ENCODE peak calls at places on chromosomes 16 and 17, in five cellular contexts. One of them, this sample, is unnamed.

GRCh38 chr17:73943416-73943770 is 260.1 kb upstream of the RPL38 start:
- DNase-seq in IMR-90: no peak
- DNase-seq in psoas muscle: no peak
- DNase-seq in prostate gland: no peak
- DNase-seq in adrenal gland: no peak
- DNase-seq in this sample: no peak

GRCh38 chr16:10598157-10598556 is 17.8 kb upstream of the EMP2 start:
- DNase-seq in psoas muscle: no peak
- DNase-seq in adrenal gland: no peak
- DNase-seq in IMR-90: no peak
- DNase-seq in prostate gland: no peak
- DNase-seq in this sample: peak; percentile 77

GRCh38 chr17:81392909-81393654 is 2.2 kb upstream of the BAHCC1 start:
- DNase-seq in psoas muscle: peak; percentile 44
- DNase-seq in adrenal gland: no peak
- DNase-seq in IMR-90: no peak
- DNase-seq in prostate gland: no peak
- DNase-seq in this sample: no peak

GRCh38 chr17:48160177-48160967 is 52.8 kb downstream of the SNX11 start:
- DNase-seq in adrenal gland: no peak
- DNase-seq in prostate gland: no peak
- DNase-seq in psoas muscle: no peak
- DNase-seq in IMR-90: no peak
- DNase-seq in this sample: no peak

GRCh38 chr16:22648941-22649340 is 138.2 kb downstream of the NPIPB5 start:
- DNase-seq in adrenal gland: no peak
- DNase-seq in psoas muscle: no peak
- DNase-seq in IMR-90: no peak
- DNase-seq in prostate gland: no peak
- DNase-seq in this sample: no peak

GRCh38 chr16:23847938-23848337 is 12.2 kb downstream of the PRKCB start:
- DNase-seq in IMR-90: no peak
- DNase-seq in psoas muscle: no peak
- DNase-seq in prostate gland: no peak
- DNase-seq in adrenal gland: no peak
- DNase-seq in this sample: no peak

GRCh38 chr16:82672676-82673075 is 45.9 kb downstream of the CDH13 start:
- DNase-seq in prostate gland: no peak
- DNase-seq in psoas muscle: no peak
- DNase-seq in IMR-90: peak; percentile 17
- DNase-seq in adrenal gland: no peak
- DNase-seq in this sample: no peak

GRCh38 chr16:78669994-78670393 is 570.5 kb downstream of the WWOX start:
- DNase-seq in adrenal gland: peak; percentile 36
- DNase-seq in prostate gland: no peak
- DNase-seq in psoas muscle: peak; percentile 30
- DNase-seq in IMR-90: no peak
- DNase-seq in this sample: peak; percentile 60

GRCh38 chr17:64777413-64778101 is 115.5 kb upstream of the SMURF2 start:
- DNase-seq in IMR-90: no peak
- DNase-seq in adrenal gland: peak; percentile 52
- DNase-seq in prostate gland: no peak
- DNase-seq in psoas muscle: no peak
- DNase-seq in this sample: peak; percentile 80

GRCh38 chr17:3879591-3880417 is 13.0 kb downstream of the CAMKK1 start:
- DNase-seq in psoas muscle: no peak
- DNase-seq in IMR-90: no peak
- DNase-seq in adrenal gland: no peak
- DNase-seq in prostate gland: no peak
- DNase-seq in this sample: no peak

DNA sequence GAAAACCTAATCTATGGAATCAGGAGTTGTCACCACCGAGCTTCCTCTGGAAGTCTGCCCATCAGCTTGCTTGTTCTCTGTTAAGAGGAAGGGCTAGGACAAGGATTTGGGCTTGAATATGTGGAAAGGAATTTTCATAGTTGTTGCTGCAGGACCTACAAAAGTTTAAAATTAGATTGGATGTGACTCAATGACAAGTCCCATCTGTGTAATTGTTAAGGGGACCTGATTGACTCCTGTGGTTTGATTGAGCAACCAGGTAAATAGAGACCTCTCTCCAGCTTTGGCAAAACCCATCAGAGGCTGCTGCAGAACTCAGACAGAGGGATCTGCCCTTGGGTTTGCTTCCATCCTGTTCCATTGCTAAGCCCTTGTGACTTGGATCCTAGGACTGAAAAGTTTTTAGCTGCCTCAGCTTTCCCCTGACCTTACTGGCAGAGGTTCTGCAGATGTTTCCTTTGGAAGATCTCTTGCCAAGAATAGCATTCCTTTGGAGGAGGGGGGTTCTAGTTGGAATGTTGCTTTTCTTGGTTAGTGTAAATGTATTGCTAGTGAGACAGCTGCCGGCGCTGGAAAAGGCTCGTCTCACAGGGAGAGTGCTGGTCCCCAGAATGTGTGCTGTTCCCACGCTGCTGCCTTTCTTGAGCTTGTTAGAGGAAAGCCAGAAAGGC is 50.0 kb downstream of the SF3B3 start:
- DNase-seq in adrenal gland: no peak
- DNase-seq in prostate gland: peak; percentile 52
- DNase-seq in IMR-90: peak; percentile 97
- DNase-seq in psoas muscle: no peak
- DNase-seq in this sample: peak; percentile 77
- H3K4me1 ChIP-seq in adrenal gland: peaks cover 12% of the 10 kb centered on the region
- H3K4me1 ChIP-seq in prostate gland: no peaks in the 10 kb centered on the region
- H3K4me1 ChIP-seq in IMR-90: peaks cover 40% of the 10 kb centered on the region
- H3K4me1 ChIP-seq in psoas muscle: peaks cover 49% of the 10 kb centered on the region
- H3K4me1 ChIP-seq in this sample: peaks cover 58% of the 10 kb centered on the region

DNA sequence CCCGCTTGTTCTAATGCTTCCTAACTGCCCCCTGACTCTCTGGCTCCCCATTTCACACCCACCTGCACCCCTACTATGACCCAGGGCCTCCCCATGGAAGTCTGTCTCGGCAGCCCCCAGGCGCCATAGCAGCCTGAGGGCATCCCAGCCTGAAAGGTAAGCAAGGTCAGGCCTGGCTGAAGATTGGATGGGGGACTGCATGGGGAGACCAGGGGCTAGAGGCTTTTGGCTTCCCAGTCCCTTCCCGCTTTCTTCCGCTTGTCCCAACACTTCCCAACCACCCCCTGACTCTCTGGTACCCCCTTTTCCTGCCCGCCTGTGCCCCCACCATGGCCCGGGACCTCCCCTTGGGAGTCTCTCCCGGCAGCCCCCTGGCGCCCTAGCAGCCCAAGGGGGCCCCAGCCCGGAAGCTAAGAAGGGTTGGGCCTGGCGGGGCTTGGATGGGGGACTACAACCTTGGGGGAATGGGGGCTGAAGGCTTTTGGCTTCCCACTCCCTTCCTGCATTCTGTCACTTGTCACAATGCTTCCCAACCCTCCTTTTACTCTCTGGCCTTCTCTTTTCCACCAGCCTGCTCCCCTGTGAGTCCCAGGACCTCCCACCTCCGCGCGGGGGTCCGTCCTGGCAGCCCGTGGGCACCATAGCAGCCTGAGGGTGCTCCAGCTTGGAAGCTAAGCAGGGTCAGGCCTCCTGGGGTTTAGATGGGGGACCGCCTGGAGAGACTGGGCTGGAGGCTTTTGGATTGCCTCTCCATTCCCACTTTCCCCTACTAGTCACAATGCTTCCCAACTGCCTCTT is 2288.4 kb downstream of the TP53TG3F start:
- DNase-seq in prostate gland: no peak
- DNase-seq in psoas muscle: no peak
- DNase-seq in IMR-90: no peak
- DNase-seq in adrenal gland: no peak
- DNase-seq in this sample: no peak
- H3K9me3 ChIP-seq in prostate gland: no peaks in the 10 kb centered on the region
- H3K9me3 ChIP-seq in psoas muscle: no peaks in the 10 kb centered on the region
- H3K9me3 ChIP-seq in IMR-90: peaks cover 46% of the 10 kb centered on the region
- H3K9me3 ChIP-seq in adrenal gland: no peaks in the 10 kb centered on the region
- H3K9me3 ChIP-seq in this sample: no peaks in the 10 kb centered on the region

DNA sequence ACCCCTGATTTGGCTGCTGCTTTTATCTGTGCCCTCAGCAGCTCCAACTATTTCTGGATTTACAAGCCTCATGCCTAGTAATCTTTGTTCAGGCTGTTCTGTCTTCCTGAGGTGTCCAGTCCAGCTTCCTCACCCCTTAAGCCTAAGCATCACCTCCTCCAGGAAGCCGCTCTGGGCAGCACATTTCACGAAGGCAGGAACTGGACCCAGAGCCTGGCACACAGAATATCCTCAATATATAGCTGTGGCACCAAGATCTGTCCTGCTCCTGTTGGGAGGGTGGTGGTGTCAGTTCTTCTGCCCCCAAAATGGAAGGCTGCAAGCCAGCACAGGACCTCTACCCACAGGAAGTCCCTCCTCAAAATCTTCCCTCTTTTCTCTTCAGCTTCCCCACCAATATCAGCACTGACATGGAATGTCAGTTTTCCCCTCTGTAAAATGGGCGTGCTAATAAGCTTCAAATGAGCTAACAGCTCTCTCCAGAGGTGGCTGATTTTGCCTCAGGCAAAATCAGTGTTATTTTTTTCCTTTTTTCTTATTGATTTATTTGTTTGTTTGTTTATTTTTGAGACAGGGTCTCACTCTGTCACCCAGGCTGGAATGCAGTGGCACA is 6.9 kb upstream of the NEUROD2 start:
- DNase-seq in adrenal gland: no peak
- DNase-seq in IMR-90: no peak
- DNase-seq in prostate gland: no peak
- DNase-seq in psoas muscle: no peak
- DNase-seq in this sample: no peak
- H3K27me3 ChIP-seq in adrenal gland: no peaks in the 10 kb centered on the region
- H3K27me3 ChIP-seq in IMR-90: peaks cover 64% of the 10 kb centered on the region
- H3K27me3 ChIP-seq in prostate gland: no peaks in the 10 kb centered on the region
- H3K27me3 ChIP-seq in psoas muscle: peaks cover 10% of the 10 kb centered on the region
- H3K27me3 ChIP-seq in this sample: peaks cover 4% of the 10 kb centered on the region

GRCh38 chr16:50056226-50056625 is 9.5 kb upstream of the HEATR3 start:
- DNase-seq in adrenal gland: no peak
- DNase-seq in IMR-90: no peak
- DNase-seq in prostate gland: no peak
- DNase-seq in psoas muscle: no peak
- DNase-seq in this sample: no peak
- H3K4me1 ChIP-seq in adrenal gland: no peaks in the 10 kb centered on the region
- H3K4me1 ChIP-seq in IMR-90: no peaks in the 10 kb centered on the region
- H3K4me1 ChIP-seq in prostate gland: no peaks in the 10 kb centered on the region
- H3K4me1 ChIP-seq in psoas muscle: no peaks in the 10 kb centered on the region
- H3K4me1 ChIP-seq in this sample: no peaks in the 10 kb centered on the region

DNA sequence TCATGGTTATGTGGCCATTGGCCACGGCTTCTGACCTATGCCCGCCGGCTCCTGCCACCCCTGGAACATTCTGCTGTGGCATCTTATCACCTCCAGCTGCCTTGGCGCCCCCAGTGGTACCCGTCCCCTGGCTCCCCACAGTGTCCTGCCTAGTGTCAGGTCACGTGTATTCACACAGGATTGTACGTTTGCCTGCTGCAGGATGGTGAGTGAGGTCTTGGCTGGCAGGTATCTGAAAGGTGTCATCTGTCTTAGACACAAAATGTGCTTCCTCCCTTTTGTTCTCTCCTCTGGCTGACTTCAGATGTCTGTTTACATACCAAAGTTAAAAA is 24.9 kb downstream of the DBNDD1 start:
- DNase-seq in psoas muscle: no peak
- DNase-seq in adrenal gland: no peak
- DNase-seq in prostate gland: no peak
- DNase-seq in IMR-90: no peak
- DNase-seq in this sample: no peak
- H3K9me3 ChIP-seq in psoas muscle: no peaks in the 10 kb centered on the region
- H3K9me3 ChIP-seq in adrenal gland: no peaks in the 10 kb centered on the region
- H3K9me3 ChIP-seq in prostate gland: no peaks in the 10 kb centered on the region
- H3K9me3 ChIP-seq in IMR-90: peaks cover 21% of the 10 kb centered on the region
- H3K9me3 ChIP-seq in this sample: no peaks in the 10 kb centered on the region

DNA sequence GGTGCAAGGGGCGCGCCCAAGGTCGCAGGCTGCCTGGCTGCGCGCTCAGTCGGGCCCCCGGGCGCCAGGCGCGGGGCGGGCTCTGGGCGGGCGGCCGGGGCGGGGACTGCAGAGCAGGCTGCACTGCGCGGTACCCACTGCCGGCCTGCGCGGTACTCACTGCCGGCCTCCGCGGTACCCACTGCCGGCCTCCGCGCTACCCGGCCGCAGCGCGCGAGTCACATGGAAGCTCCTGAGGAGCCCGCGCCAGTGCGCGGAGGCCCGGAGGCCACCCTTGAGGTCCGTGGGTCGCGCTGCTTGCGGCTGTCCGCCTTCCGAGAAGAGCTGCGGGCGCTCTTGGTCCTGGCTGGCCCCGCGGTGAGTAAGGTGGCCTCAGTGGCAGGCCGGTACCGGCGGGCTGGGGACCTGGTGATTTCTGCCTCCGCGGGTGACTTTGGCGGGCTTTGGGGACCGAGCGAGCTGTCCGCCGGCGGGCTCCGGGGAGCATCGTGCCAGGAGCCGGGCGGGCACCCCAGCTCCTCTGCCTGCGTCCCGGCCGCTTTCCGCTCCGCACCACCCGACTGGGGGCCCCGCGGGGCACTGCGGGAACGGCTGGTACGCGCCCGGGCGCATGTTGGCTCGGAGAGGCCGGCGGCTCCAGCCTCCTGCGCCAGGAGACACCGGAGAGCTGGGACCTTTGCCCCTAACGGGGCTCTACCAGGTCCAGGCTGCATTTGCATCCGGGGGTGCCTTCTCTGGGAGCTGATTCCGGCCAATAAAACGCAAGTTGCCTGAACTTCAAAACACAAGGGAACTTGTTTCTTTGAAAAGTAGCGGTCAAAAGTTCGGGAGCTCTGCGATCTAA is at the start of gene SLC47A1:
- DNase-seq in IMR-90: no peak
- DNase-seq in adrenal gland: peak; percentile 72
- DNase-seq in psoas muscle: peak; percentile 58
- DNase-seq in prostate gland: no peak
- DNase-seq in this sample: peak; percentile 35
- H3K27me3 ChIP-seq in IMR-90: peaks cover 64% of the 10 kb centered on the region
- H3K27me3 ChIP-seq in adrenal gland: no peaks in the 10 kb centered on the region
- H3K27me3 ChIP-seq in psoas muscle: no peaks in the 10 kb centered on the region
- H3K27me3 ChIP-seq in prostate gland: no peaks in the 10 kb centered on the region
- H3K27me3 ChIP-seq in this sample: peaks cover 7% of the 10 kb centered on the region

GRCh38 chr16:19290860-19291259 is 5.3 kb downstream of the CLEC19A start:
- DNase-seq in adrenal gland: no peak
- DNase-seq in IMR-90: no peak
- DNase-seq in psoas muscle: no peak
- DNase-seq in prostate gland: no peak
- DNase-seq in this sample: no peak

GRCh38 chr16:19294156-19294649 is 8.7 kb downstream of the CLEC19A start:
- DNase-seq in adrenal gland: peak; percentile 72
- DNase-seq in prostate gland: peak; percentile 36
- DNase-seq in psoas muscle: peak; percentile 49
- DNase-seq in IMR-90: no peak
- DNase-seq in this sample: peak; percentile 56

GRCh38 chr16:19289805-19290490 is 4.4 kb downstream of the CLEC19A start:
- DNase-seq in prostate gland: peak; percentile 6
- DNase-seq in psoas muscle: no peak
- DNase-seq in IMR-90: no peak
- DNase-seq in adrenal gland: no peak
- DNase-seq in this sample: no peak

GRCh38 chr16:19291459-19291858 is 5.9 kb downstream of the CLEC19A start:
- DNase-seq in psoas muscle: no peak
- DNase-seq in IMR-90: no peak
- DNase-seq in prostate gland: no peak
- DNase-seq in adrenal gland: peak; percentile 34
- DNase-seq in this sample: no peak

GRCh38 chr16:19292186-19292585 is 6.7 kb downstream of the CLEC19A start:
- DNase-seq in adrenal gland: no peak
- DNase-seq in psoas muscle: no peak
- DNase-seq in IMR-90: no peak
- DNase-seq in prostate gland: no peak
- DNase-seq in this sample: no peak
- H3K4me1 ChIP-seq in adrenal gland: no peaks in the 10 kb centered on the region
- H3K4me1 ChIP-seq in psoas muscle: no peaks in the 10 kb centered on the region
- H3K4me1 ChIP-seq in IMR-90: no peaks in the 10 kb centered on the region
- H3K4me1 ChIP-seq in prostate gland: no peaks in the 10 kb centered on the region
- H3K4me1 ChIP-seq in this sample: no peaks in the 10 kb centered on the region